ENCODE peak calls at places on chromosomes 4 and X, in seven cellular contexts. One of them, this sample, is unnamed.

GRCh38 chr4:147335183-147335582 is 145.7 kb upstream of the EDNRA start:
- DNase-seq in heart left ventricle: no peak
- DNase-seq in lower lobe of right lung: no peak
- DNase-seq in tibial artery: no peak
- DNase-seq in colonic mucosa: no peak
- DNase-seq in H1: no peak
- DNase-seq in right lobe of liver: no peak
- DNase-seq in this sample: no peak

GRCh38 chrX:63764946-63765345 is 20.1 kb downstream of the ARHGEF9 start:
- DNase-seq in heart left ventricle: no peak
- DNase-seq in lower lobe of right lung: no peak
- DNase-seq in tibial artery: no peak
- DNase-seq in colonic mucosa: no peak
- DNase-seq in H1: no peak
- DNase-seq in right lobe of liver: no peak
- DNase-seq in this sample: no peak

GRCh38 chr4:60201052-60201673 is 999.0 kb upstream of the ADGRL3 start:
- DNase-seq in heart left ventricle: no peak
- DNase-seq in lower lobe of right lung: peak; percentile 39
- DNase-seq in tibial artery: no peak
- DNase-seq in colonic mucosa: peak; percentile 44
- DNase-seq in H1: peak; percentile 77
- DNase-seq in right lobe of liver: peak; percentile 37
- DNase-seq in this sample: no peak

GRCh38 chr4:152382057-152382785 is 153.7 kb downstream of the FBXW7 start:
- DNase-seq in heart left ventricle: no peak
- DNase-seq in lower lobe of right lung: no peak
- DNase-seq in tibial artery: no peak
- DNase-seq in colonic mucosa: no peak
- DNase-seq in H1: no peak
- DNase-seq in right lobe of liver: no peak
- DNase-seq in this sample: no peak

GRCh38 chrX:68953331-68953730 is 124.5 kb downstream of the EFNB1 start:
- DNase-seq in heart left ventricle: no peak
- DNase-seq in lower lobe of right lung: no peak
- DNase-seq in tibial artery: no peak
- DNase-seq in colonic mucosa: no peak
- DNase-seq in H1: no peak
- DNase-seq in right lobe of liver: no peak
- DNase-seq in this sample: no peak

GRCh38 chr4:36099509-36099908 is 144.8 kb downstream of the ARAP2 start:
- DNase-seq in heart left ventricle: no peak
- DNase-seq in lower lobe of right lung: no peak
- DNase-seq in tibial artery: no peak
- DNase-seq in colonic mucosa: no peak
- DNase-seq in H1: no peak
- DNase-seq in right lobe of liver: no peak
- DNase-seq in this sample: no peak

GRCh38 chr4:183140911-183141320 is 41.9 kb downstream of the WWC2 start:
- DNase-seq in heart left ventricle: no peak
- DNase-seq in lower lobe of right lung: no peak
- DNase-seq in tibial artery: no peak
- DNase-seq in colonic mucosa: no peak
- DNase-seq in H1: no peak
- DNase-seq in right lobe of liver: no peak
- DNase-seq in this sample: no peak

GRCh38 chr4:87353592-87353991 is 30.9 kb upstream of the HSD17B13 start:
- DNase-seq in heart left ventricle: no peak
- DNase-seq in lower lobe of right lung: no peak
- DNase-seq in tibial artery: peak; percentile 76
- DNase-seq in colonic mucosa: no peak
- DNase-seq in H1: peak; percentile 68
- DNase-seq in right lobe of liver: no peak
- DNase-seq in this sample: no peak

GRCh38 chr4:71066737-71067716 is 73.6 kb downstream of the DCK start:
- DNase-seq in heart left ventricle: no peak
- DNase-seq in lower lobe of right lung: no peak
- DNase-seq in tibial artery: no peak
- DNase-seq in colonic mucosa: no peak
- DNase-seq in H1: no peak
- DNase-seq in right lobe of liver: no peak
- DNase-seq in this sample: no peak

GRCh38 chrX:121823406-121823805 is 776.0 kb downstream of the GLUD2 start:
- DNase-seq in heart left ventricle: no peak
- DNase-seq in lower lobe of right lung: no peak
- DNase-seq in tibial artery: no peak
- DNase-seq in colonic mucosa: no peak
- DNase-seq in H1: no peak
- DNase-seq in right lobe of liver: no peak
- DNase-seq in this sample: no peak

GRCh38 chr4:126757219-126757618 is 875.5 kb upstream of the INTU start:
- DNase-seq in heart left ventricle: no peak
- DNase-seq in lower lobe of right lung: no peak
- DNase-seq in tibial artery: no peak
- DNase-seq in colonic mucosa: no peak
- DNase-seq in H1: no peak
- DNase-seq in right lobe of liver: no peak
- DNase-seq in this sample: no peak

GRCh38 chrX:78665286-78665685 is 6.2 kb upstream of the RTL3 start:
- DNase-seq in heart left ventricle: no peak
- DNase-seq in lower lobe of right lung: no peak
- DNase-seq in tibial artery: no peak
- DNase-seq in colonic mucosa: no peak
- DNase-seq in H1: no peak
- DNase-seq in right lobe of liver: no peak
- DNase-seq in this sample: no peak

GRCh38 chrX:125203379-125203736 is 116.3 kb upstream of the TEX13C start:
- DNase-seq in heart left ventricle: peak; percentile 51
- DNase-seq in lower lobe of right lung: no peak
- DNase-seq in tibial artery: peak; percentile 63
- DNase-seq in colonic mucosa: no peak
- DNase-seq in H1: peak; percentile 61
- DNase-seq in right lobe of liver: peak; percentile 25
- DNase-seq in this sample: no peak

GRCh38 chr4:145511913-145512522 is 30.4 kb downstream of the SMAD1 start:
- DNase-seq in heart left ventricle: no peak
- DNase-seq in lower lobe of right lung: no peak
- DNase-seq in tibial artery: no peak
- DNase-seq in colonic mucosa: no peak
- DNase-seq in H1: no peak
- DNase-seq in right lobe of liver: no peak
- DNase-seq in this sample: no peak

GRCh38 chr4:633976-634598 is 8.7 kb downstream of the PDE6B start:
- DNase-seq in heart left ventricle: peak; percentile 51
- DNase-seq in lower lobe of right lung: peak; percentile 40
- DNase-seq in tibial artery: no peak
- DNase-seq in colonic mucosa: no peak
- DNase-seq in H1: no peak
- DNase-seq in right lobe of liver: peak; percentile 16
- DNase-seq in this sample: no peak

GRCh38 chr4:6196871-6197270 is 3.5 kb downstream of the JAKMIP1 start:
- DNase-seq in heart left ventricle: no peak
- DNase-seq in lower lobe of right lung: no peak
- DNase-seq in tibial artery: peak; percentile 35
- DNase-seq in colonic mucosa: no peak
- DNase-seq in H1: no peak
- DNase-seq in right lobe of liver: no peak
- DNase-seq in this sample: no peak

GRCh38 chr4:167903291-167903721 is 189.0 kb upstream of the ANXA10 start:
- DNase-seq in heart left ventricle: no peak
- DNase-seq in lower lobe of right lung: no peak
- DNase-seq in tibial artery: no peak
- DNase-seq in colonic mucosa: no peak
- DNase-seq in H1: no peak
- DNase-seq in right lobe of liver: no peak
- DNase-seq in this sample: no peak

GRCh38 chr4:150056569-150056968 is 21.7 kb upstream of the DCLK2 start:
- DNase-seq in heart left ventricle: no peak
- DNase-seq in lower lobe of right lung: no peak
- DNase-seq in tibial artery: no peak
- DNase-seq in colonic mucosa: no peak
- DNase-seq in H1: no peak
- DNase-seq in right lobe of liver: no peak
- DNase-seq in this sample: no peak

GRCh38 chr4:168995537-168996295 is 14.3 kb downstream of the CBR4 start:
- DNase-seq in heart left ventricle: no peak
- DNase-seq in lower lobe of right lung: no peak
- DNase-seq in tibial artery: no peak
- DNase-seq in colonic mucosa: no peak
- DNase-seq in H1: no peak
- DNase-seq in right lobe of liver: no peak
- DNase-seq in this sample: no peak

GRCh38 chrX:8748855-8749254 is 16.9 kb upstream of the ANOS1 start:
- DNase-seq in heart left ventricle: no peak
- DNase-seq in lower lobe of right lung: no peak
- DNase-seq in tibial artery: no peak
- DNase-seq in colonic mucosa: no peak
- DNase-seq in H1: no peak
- DNase-seq in right lobe of liver: no peak
- DNase-seq in this sample: no peak

GRCh38 chrX:24294619-24295018 is 19.2 kb downstream of the SUPT20HL2 start:
- DNase-seq in heart left ventricle: no peak
- DNase-seq in lower lobe of right lung: no peak
- DNase-seq in tibial artery: no peak
- DNase-seq in colonic mucosa: no peak
- DNase-seq in H1: peak; percentile 57
- DNase-seq in right lobe of liver: no peak
- DNase-seq in this sample: no peak

GRCh38 chrX:7330971-7331746 is 183.2 kb upstream of the PUDP start:
- DNase-seq in heart left ventricle: no peak
- DNase-seq in lower lobe of right lung: no peak
- DNase-seq in tibial artery: peak; percentile 80
- DNase-seq in colonic mucosa: no peak
- DNase-seq in H1: no peak
- DNase-seq in right lobe of liver: no peak
- DNase-seq in this sample: no peak
- H3K36me3 ChIP-seq in heart left ventricle: no peaks in the 10 kb centered on the region
- H3K36me3 ChIP-seq in lower lobe of right lung: no peaks in the 10 kb centered on the region
- H3K36me3 ChIP-seq in tibial artery: no peaks in the 10 kb centered on the region
- H3K36me3 ChIP-seq in colonic mucosa: no peaks in the 10 kb centered on the region
- H3K36me3 ChIP-seq in H1: no peaks in the 10 kb centered on the region
- H3K36me3 ChIP-seq in right lobe of liver: no peaks in the 10 kb centered on the region
- H3K36me3 ChIP-seq in this sample: no peaks in the 10 kb centered on the region

GRCh38 chrX:153988493-153988892 is 15.9 kb downstream of the TMEM187 start:
- DNase-seq in heart left ventricle: no peak
- DNase-seq in lower lobe of right lung: no peak
- DNase-seq in tibial artery: no peak
- DNase-seq in colonic mucosa: no peak
- DNase-seq in H1: no peak
- DNase-seq in right lobe of liver: no peak
- DNase-seq in this sample: no peak

GRCh38 chrX:153992180-153992579 is 19.6 kb downstream of the TMEM187 start:
- DNase-seq in heart left ventricle: no peak
- DNase-seq in lower lobe of right lung: no peak
- DNase-seq in tibial artery: no peak
- DNase-seq in colonic mucosa: no peak
- DNase-seq in H1: no peak
- DNase-seq in right lobe of liver: no peak
- DNase-seq in this sample: no peak

GRCh38 chrX:153993079-153993478 is 20.5 kb downstream of the TMEM187 start:
- DNase-seq in heart left ventricle: no peak
- DNase-seq in lower lobe of right lung: no peak
- DNase-seq in tibial artery: no peak
- DNase-seq in colonic mucosa: no peak
- DNase-seq in H1: no peak
- DNase-seq in right lobe of liver: no peak
- DNase-seq in this sample: no peak

GRCh38 chrX:153989971-153990655 is 17.6 kb downstream of the TMEM187 start:
- DNase-seq in heart left ventricle: no peak
- DNase-seq in lower lobe of right lung: no peak
- DNase-seq in tibial artery: no peak
- DNase-seq in colonic mucosa: no peak
- DNase-seq in H1: no peak
- DNase-seq in right lobe of liver: no peak
- DNase-seq in this sample: no peak

GRCh38 chrX:153991013-153991580 is 18.5 kb downstream of the TMEM187 start:
- DNase-seq in heart left ventricle: no peak
- DNase-seq in lower lobe of right lung: no peak
- DNase-seq in tibial artery: no peak
- DNase-seq in colonic mucosa: no peak
- DNase-seq in H1: no peak
- DNase-seq in right lobe of liver: no peak
- DNase-seq in this sample: no peak
- TF ChIP-seq CTCF in heart left ventricle: no peak
- TF ChIP-seq CTCF in lower lobe of right lung: no peak
- TF ChIP-seq CTCF in tibial artery: no peak
- TF ChIP-seq CTCF in colonic mucosa: no peak
- TF ChIP-seq CTCF in H1: no peak
- TF ChIP-seq CTCF in right lobe of liver: no peak
- TF ChIP-seq CTCF in this sample: no peak

GRCh38 chr4:77014256-77014655 is 61.5 kb downstream of the CCNI start:
- DNase-seq in heart left ventricle: no peak
- DNase-seq in lower lobe of right lung: no peak
- DNase-seq in tibial artery: no peak
- DNase-seq in colonic mucosa: no peak
- DNase-seq in H1: no peak
- DNase-seq in right lobe of liver: no peak
- DNase-seq in this sample: no peak

GRCh38 chr4:77010841-77011354 is 61.3 kb downstream of the SEPTIN11 start:
- DNase-seq in heart left ventricle: no peak
- DNase-seq in lower lobe of right lung: no peak
- DNase-seq in tibial artery: no peak
- DNase-seq in colonic mucosa: no peak
- DNase-seq in H1: no peak
- DNase-seq in right lobe of liver: no peak
- DNase-seq in this sample: no peak

GRCh38 chr4:77012726-77013125 is 63.1 kb downstream of the CCNI start:
- DNase-seq in heart left ventricle: no peak
- DNase-seq in lower lobe of right lung: no peak
- DNase-seq in tibial artery: no peak
- DNase-seq in colonic mucosa: no peak
- DNase-seq in H1: no peak
- DNase-seq in right lobe of liver: no peak
- DNase-seq in this sample: no peak

GRCh38 chr4:77020017-77020416 is 55.8 kb downstream of the CCNI start:
- DNase-seq in heart left ventricle: no peak
- DNase-seq in lower lobe of right lung: no peak
- DNase-seq in tibial artery: no peak
- DNase-seq in colonic mucosa: no peak
- DNase-seq in H1: no peak
- DNase-seq in right lobe of liver: no peak
- DNase-seq in this sample: no peak

DNA sequence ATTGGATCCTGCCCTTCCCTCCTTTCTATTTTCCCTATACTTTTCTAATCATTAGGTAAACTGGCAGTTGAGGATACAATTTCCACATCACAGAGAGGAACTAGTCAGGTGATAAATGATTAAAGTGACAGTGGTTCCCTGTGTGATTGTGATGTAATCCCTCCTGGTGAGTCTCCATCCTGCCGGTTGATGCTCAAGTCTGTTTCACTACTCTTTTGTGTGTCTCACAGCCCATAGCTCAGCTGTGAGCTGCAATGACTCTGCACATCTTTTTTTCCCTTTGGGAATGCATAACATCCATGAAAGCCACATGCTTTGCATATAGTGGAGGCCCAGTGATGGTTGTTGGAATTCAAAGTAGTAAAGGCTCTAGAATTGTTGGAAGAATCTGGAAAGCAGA is 60.4 kb downstream of the CCNI start:
- DNase-seq in heart left ventricle: no peak
- DNase-seq in lower lobe of right lung: no peak
- DNase-seq in tibial artery: no peak
- DNase-seq in colonic mucosa: no peak
- DNase-seq in H1: no peak
- DNase-seq in right lobe of liver: no peak
- DNase-seq in this sample: no peak
- H3K4me1 ChIP-seq in heart left ventricle: no peaks in the 10 kb centered on the region
- H3K4me1 ChIP-seq in lower lobe of right lung: no peaks in the 10 kb centered on the region
- H3K4me1 ChIP-seq in tibial artery: peaks cover 12% of the 10 kb centered on the region
- H3K4me1 ChIP-seq in colonic mucosa: no peaks in the 10 kb centered on the region
- H3K4me1 ChIP-seq in H1: peaks cover 12% of the 10 kb centered on the region
- H3K4me1 ChIP-seq in right lobe of liver: no peaks in the 10 kb centered on the region
- H3K4me1 ChIP-seq in this sample: peaks cover 4% of the 10 kb centered on the region

GRCh38 chrX:16745659-16746058 is 26.2 kb downstream of the SYAP1 start:
- DNase-seq in heart left ventricle: no peak
- DNase-seq in lower lobe of right lung: no peak
- DNase-seq in tibial artery: no peak
- DNase-seq in colonic mucosa: no peak
- DNase-seq in H1: no peak
- DNase-seq in right lobe of liver: no peak
- DNase-seq in this sample: no peak
- H3K36me3 ChIP-seq in heart left ventricle: no peaks in the 10 kb centered on the region
- H3K36me3 ChIP-seq in lower lobe of right lung: peaks cover 77% of the 10 kb centered on the region
- H3K36me3 ChIP-seq in tibial artery: peaks cover 96% of the 10 kb centered on the region
- H3K36me3 ChIP-seq in colonic mucosa: peaks cover 8% of the 10 kb centered on the region
- H3K36me3 ChIP-seq in H1: peaks cover 10% of the 10 kb centered on the region
- H3K36me3 ChIP-seq in right lobe of liver: peaks cover 2% of the 10 kb centered on the region
- H3K36me3 ChIP-seq in this sample: peaks cover 16% of the 10 kb centered on the region